ENCODE peak calls at places on chromosomes 6 and 20, in six cellular contexts. A, N, V, H, Y and K are unnamed samples.
A peak's percentile ranks its signal among the peaks of the same experiment; 100 is the strongest.

GRCh38 chr20:44092551-44093248 is 94.3 kb downstream of the JPH2 start:
- DNase-seq in V (no peak), H (no peak), A (no peak), N (no peak), Y (no peak), K (no peak)

GRCh38 chr6:89117285-89118108 is at the start of gene SRSF12:
- DNase-seq in N (peak; percentile 74), V (no peak), H (no peak), A (peak; percentile 30), Y (peak; percentile 13), K (peak; percentile 73)

GRCh38 chr20:3590164-3590563 is 73.0 kb downstream of the GFRA4 start:
- DNase-seq in A (no peak), N (no peak), H (no peak), Y (no peak), V (no peak), K (no peak)

GRCh38 chr6:150579611-150580010 is 20.1 kb upstream of the PLEKHG1 start:
- DNase-seq in V (no peak), Y (no peak), N (no peak), A (peak; percentile 40), H (no peak), K (no peak)

GRCh38 chr6:3715285-3715684 is 36.2 kb downstream of the PXDC1 start:
- DNase-seq in Y (no peak), N (no peak), V (no peak), A (no peak), H (no peak), K (no peak)

GRCh38 chr20:25056601-25057233 is 1.2 kb downstream of the ACSS1 start:
- DNase-seq in N (peak; percentile 80), V (no peak), H (no peak), Y (no peak), A (peak; percentile 54), K (no peak)

GRCh38 chr6:33080127-33081089 is 4.6 kb downstream of the HLA-DPB1 start:
- DNase-seq in V (peak; percentile 50), N (peak; percentile 84), A (peak; percentile 73), H (no peak), Y (peak; percentile 80), K (peak; percentile 83)

GRCh38 chr6:134314236-134314821 is 3.6 kb downstream of the SGK1 start:
- DNase-seq in A (no peak), V (no peak), N (no peak), Y (no peak), H (no peak), K (no peak)

GRCh38 chr6:21273451-21273850 is 320.1 kb upstream of the SOX4 start:
- DNase-seq in A (no peak), V (no peak), N (no peak), Y (no peak), H (no peak), K (no peak)

GRCh38 chr20:32199006-32199405 is 8.5 kb downstream of the PLAGL2 start:
- DNase-seq in V (no peak), H (no peak), N (no peak), A (no peak), Y (no peak), K (no peak)

GRCh38 chr6:157867155-157867559 is 44.1 kb downstream of the SNX9 start:
- DNase-seq in Y (no peak), A (no peak), N (no peak), H (no peak), V (peak; percentile 14), K (no peak)

GRCh38 chr6:147970970-147971369 is 371.7 kb upstream of the SASH1 start:
- DNase-seq in H (no peak), A (no peak), N (no peak), Y (no peak), V (no peak), K (no peak)

GRCh38 chr6:87151786-87152527 is 3.4 kb upstream of the ZNF292 start:
- DNase-seq in A (peak; percentile 71), N (peak; percentile 84), Y (peak; percentile 63), V (peak; percentile 52), H (no peak), K (peak; percentile 89)

GRCh38 chr6:31247813-31248212 is 24.1 kb downstream of the HLA-C start:
- DNase-seq in A (no peak), V (no peak), N (no peak), Y (no peak), H (no peak), K (no peak)
- H3K4me3 ChIP-seq in A (no peak overlapping the region), V (no peak overlapping the region), N (no peak overlapping the region), Y (no peak overlapping the region), H (no peak overlapping the region), K (no peak overlapping the region)

GRCh38 chr20:17589161-17589834 is 19.4 kb downstream of the DSTN start:
- DNase-seq in Y (no peak), N (no peak), H (no peak), A (no peak), V (no peak), K (peak; percentile 39)

GRCh38 chr20:17587831-17588230 is 18.0 kb downstream of the DSTN start:
- DNase-seq in Y (no peak), A (no peak), N (no peak), H (no peak), V (no peak), K (no peak)

GRCh38 chr20:17587148-17587547 is 17.3 kb downstream of the DSTN start:
- DNase-seq in V (no peak), N (no peak), Y (no peak), A (no peak), H (no peak), K (no peak)

GRCh38 chr20:17593902-17594301 is 24.0 kb downstream of the DSTN start:
- DNase-seq in V (no peak), N (no peak), H (no peak), Y (no peak), A (no peak), K (no peak)

DNA sequence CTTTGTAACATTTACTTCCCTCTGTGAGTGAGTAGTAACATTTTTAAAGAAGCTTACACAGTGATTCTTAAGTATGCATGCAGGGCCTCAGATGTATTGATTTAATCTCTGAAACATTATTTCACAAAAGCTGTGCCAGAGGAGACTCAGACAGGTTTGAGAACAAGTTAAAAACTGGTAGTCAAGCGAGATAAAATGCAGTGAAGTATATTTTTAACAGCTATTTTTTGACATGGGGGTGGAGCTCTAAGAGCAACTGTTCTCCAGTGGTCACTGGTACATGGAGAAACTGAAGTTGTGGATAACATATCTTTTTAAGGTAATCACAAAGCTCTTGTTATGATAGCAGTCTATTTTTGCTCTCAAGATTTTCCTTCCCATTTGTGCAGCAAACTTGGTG is 20.4 kb downstream of the DSTN start:
- DNase-seq in Y (no peak), A (no peak), N (no peak), H (no peak), V (no peak), K (no peak)
- H3K4me1 ChIP-seq in Y (peaks cover 92% of the 10 kb centered on the region), A (peaks cover 100% of the 10 kb centered on the region), N (peaks cover 63% of the 10 kb centered on the region), H (peaks cover 4% of the 10 kb centered on the region), V (no peaks in the 10 kb centered on the region), K (peaks cover 19% of the 10 kb centered on the region)

GRCh38 chr6:160930547-160931377 is 60.8 kb upstream of the MAP3K4 start:
- DNase-seq in H (no peak), N (peak; percentile 88), Y (peak; percentile 72), A (peak; percentile 76), V (peak; percentile 61), K (peak; percentile 93)
- H3K4me3 ChIP-seq in H (peak overlapping the region; percentile 49), N (peak overlapping the region; percentile 53), Y (peak overlapping the region; percentile 58), A (peak overlapping the region; percentile 73), V (peak overlapping the region; percentile 70), K (peak overlapping the region; percentile 51)

GRCh38 chr6:15280023-15280422 is 34.2 kb downstream of the JARID2 start:
- DNase-seq in Y (no peak), A (no peak), H (no peak), N (no peak), V (no peak), K (no peak)
- H3K4me1 ChIP-seq in Y (peaks cover 63% of the 10 kb centered on the region), A (peaks cover 82% of the 10 kb centered on the region), H (peaks cover 18% of the 10 kb centered on the region), N (peaks cover 54% of the 10 kb centered on the region), V (no peaks in the 10 kb centered on the region), K (peaks cover 5% of the 10 kb centered on the region)

GRCh38 chr6:41729624-41730023 is 5.8 kb downstream of the TFEB start:
- DNase-seq in H (no peak), A (no peak), Y (no peak), V (no peak), N (no peak), K (no peak)

GRCh38 chr6:41731561-41732086 is 3.8 kb downstream of the TFEB start:
- DNase-seq in V (no peak), N (peak; percentile 7), A (no peak), Y (no peak), H (no peak), K (no peak)

GRCh38 chr6:41732149-41732548 is 3.3 kb downstream of the TFEB start:
- DNase-seq in A (no peak), V (no peak), H (no peak), N (no peak), Y (no peak), K (no peak)

GRCh38 chr6:41728954-41729353 is 6.5 kb downstream of the TFEB start:
- DNase-seq in N (peak; percentile 54), A (no peak), Y (no peak), V (no peak), H (no peak), K (no peak)

GRCh38 chr6:41730531-41731436 is 4.6 kb downstream of the TFEB start:
- DNase-seq in Y (no peak), N (peak; percentile 49), H (no peak), V (no peak), A (no peak), K (no peak)
- H3K4me3 ChIP-seq in Y (no peak overlapping the region), N (no peak overlapping the region), H (no peak overlapping the region), V (no peak overlapping the region), A (no peak overlapping the region), K (no peak overlapping the region)

GRCh38 chr6:31586013-31586412 is at the start of gene LST1:
- DNase-seq in H (no peak), N (no peak), V (peak; percentile 10), Y (no peak), A (no peak), K (peak; percentile 22)
- H3K4me1 ChIP-seq in H (peaks cover 7% of the 10 kb centered on the region), N (peaks cover 76% of the 10 kb centered on the region), V (no peaks in the 10 kb centered on the region), Y (peaks cover 27% of the 10 kb centered on the region), A (peaks cover 23% of the 10 kb centered on the region), K (no peaks in the 10 kb centered on the region)

GRCh38 chr6:35058827-35059522 is 82.2 kb downstream of the TCP11 start:
- DNase-seq in Y (no peak), H (no peak), N (no peak), A (no peak), V (no peak), K (no peak)
- H3K4me3 ChIP-seq in Y (no peak overlapping the region), H (no peak overlapping the region), N (no peak overlapping the region), A (no peak overlapping the region), V (no peak overlapping the region), K (no peak overlapping the region)